ENCODE peak calls at places on chromosome 6, in four cellular contexts. Q, C, M and O are unnamed samples.

GRCh38 chr6:56663344-56663743 is 20.7 kb upstream of the DST start:
- DNase-seq in Q (no peak), C (no peak), M (no peak), O (no peak)

GRCh38 chr6:56570434-56571359 is 72.0 kb downstream of the DST start:
- DNase-seq in Q (peak; percentile 55), C (no peak), M (no peak), O (no peak)

GRCh38 chr6:37033255-37033654 is 27.8 kb downstream of the FGD2 start:
- DNase-seq in Q (no peak), C (no peak), M (no peak), O (no peak)

GRCh38 chr6:53347250-53347920 is 1.4 kb downstream of the ELOVL5 start:
- DNase-seq in Q (peak; percentile 60), C (no peak), M (peak; percentile 77), O (no peak)

GRCh38 chr6:166687538-166688259 is 60.6 kb upstream of the RPS6KA2 start:
- DNase-seq in Q (no peak), C (no peak), M (no peak), O (no peak)

GRCh38 chr6:168198302-168199180 is 119.5 kb upstream of the FRMD1 start:
- DNase-seq in Q (no peak), C (no peak), M (peak; percentile 58), O (peak; percentile 85)

GRCh38 chr6:45898941-45899682 is 116.5 kb downstream of the CLIC5 start:
- DNase-seq in Q (no peak), C (no peak), M (no peak), O (no peak)

GRCh38 chr6:6758915-6759654 is 170.6 kb downstream of the LY86 start:
- DNase-seq in Q (peak; percentile 82), C (peak; percentile 43), M (no peak), O (no peak)

GRCh38 chr6:169934699-169935347 is 183.4 kb downstream of the ERMARD start:
- DNase-seq in Q (no peak), C (no peak), M (no peak), O (no peak)

GRCh38 chr6:28895131-28895812 is 28.5 kb downstream of the TRIM27 start:
- DNase-seq in Q (peak; percentile 98), C (peak; percentile 97), M (peak; percentile 95), O (peak; percentile 92)

GRCh38 chr6:157381631-157382621 is 936 bp downstream of the ZDHHC14 start:
- DNase-seq in Q (peak; percentile 56), C (no peak), M (peak; percentile 85), O (no peak)

GRCh38 chr6:170296423-170296745 is 5.5 kb upstream of the DLL1 start:
- DNase-seq in Q (no peak), C (no peak), M (no peak), O (no peak)

GRCh38 chr6:32244946-32245398 is 21.1 kb upstream of the NOTCH4 start:
- DNase-seq in Q (peak; percentile 79), C (peak; percentile 30), M (peak; percentile 92), O (no peak)

GRCh38 chr6:98547151-98547550 is 287.2 kb upstream of the POU3F2 start:
- DNase-seq in Q (no peak), C (no peak), M (no peak), O (no peak)

GRCh38 chr6:168870982-168871381 is 382.7 kb downstream of the THBS2 start:
- DNase-seq in Q (no peak), C (no peak), M (no peak), O (no peak)

GRCh38 chr6:163146036-163146435 is 268.5 kb upstream of the QKI start:
- DNase-seq in Q (no peak), C (no peak), M (no peak), O (no peak)

GRCh38 chr6:33672808-33673207 is 38.7 kb downstream of the UQCC2 start:
- DNase-seq in Q (peak; percentile 96), C (no peak), M (peak; percentile 92), O (no peak)

GRCh38 chr6:164379786-164380185 is 929.6 kb downstream of the C6orf118 start:
- DNase-seq in Q (no peak), C (no peak), M (no peak), O (no peak)

GRCh38 chr6:91566467-91566866 is 979.6 kb upstream of the MAP3K7 start:
- DNase-seq in Q (no peak), C (no peak), M (no peak), O (no peak)

GRCh38 chr6:106184629-106185028 is 98.5 kb downstream of the PRDM1 start:
- DNase-seq in Q (no peak), C (no peak), M (no peak), O (no peak)

GRCh38 chr6:52065621-52066020 is 21.8 kb downstream of the PKHD1 start:
- DNase-seq in Q (no peak), C (no peak), M (no peak), O (no peak)

GRCh38 chr6:33623895-33624381 is 2.8 kb downstream of the ITPR3 start:
- DNase-seq in Q (no peak), C (peak; percentile 36), M (no peak), O (no peak)

GRCh38 chr6:64330694-64331309 is 695.2 kb downstream of the PHF3 start:
- DNase-seq in Q (peak; percentile 75), C (peak; percentile 38), M (no peak), O (no peak)

GRCh38 chr6:128882991-128883571 is at the start of gene LAMA2:
- DNase-seq in Q (peak; percentile 82), C (no peak), M (peak; percentile 91), O (no peak)